ENCODE peak calls at places on chromosomes 7 and 10, in five cellular contexts. One of them, this sample, is unnamed.

GRCh38 chr10:61464461-61465215 is 11.5 kb upstream of the TMEM26 start:
- DNase-seq in Right ventricle myocardium superior: no peak
- DNase-seq in RWPE1: no peak
- DNase-seq in activated CD4-positive, CD25-positive, alpha-beta regulatory T cell: no peak
- DNase-seq in NCI-H187: no peak
- DNase-seq in this sample: no peak

GRCh38 chr7:112630565-112630964 is 149.8 kb downstream of the LSMEM1 start:
- DNase-seq in RWPE1: no peak
- DNase-seq in NCI-H187: no peak
- DNase-seq in activated CD4-positive, CD25-positive, alpha-beta regulatory T cell: no peak
- DNase-seq in Right ventricle myocardium superior: no peak
- DNase-seq in this sample: no peak

GRCh38 chr7:156816943-156817572 is 75.9 kb downstream of the LMBR1 start:
- DNase-seq in Right ventricle myocardium superior: no peak
- DNase-seq in activated CD4-positive, CD25-positive, alpha-beta regulatory T cell: no peak
- DNase-seq in NCI-H187: no peak
- DNase-seq in RWPE1: peak; percentile 6
- DNase-seq in this sample: no peak

GRCh38 chr7:96233084-96233483 is 88.8 kb downstream of the SLC25A13 start:
- DNase-seq in RWPE1: no peak
- DNase-seq in Right ventricle myocardium superior: no peak
- DNase-seq in activated CD4-positive, CD25-positive, alpha-beta regulatory T cell: no peak
- DNase-seq in NCI-H187: no peak
- DNase-seq in this sample: no peak

GRCh38 chr10:109187677-109188076 is 735.6 kb downstream of the XPNPEP1 start:
- DNase-seq in Right ventricle myocardium superior: no peak
- DNase-seq in RWPE1: no peak
- DNase-seq in activated CD4-positive, CD25-positive, alpha-beta regulatory T cell: no peak
- DNase-seq in NCI-H187: no peak
- DNase-seq in this sample: no peak

GRCh38 chr10:84088626-84089025 is 50.7 kb upstream of the GHITM start:
- DNase-seq in RWPE1: no peak
- DNase-seq in NCI-H187: peak; percentile 6
- DNase-seq in Right ventricle myocardium superior: no peak
- DNase-seq in activated CD4-positive, CD25-positive, alpha-beta regulatory T cell: no peak
- DNase-seq in this sample: no peak

GRCh38 chr7:46545790-46546189 is 624.7 kb upstream of the IGFBP3 start:
- DNase-seq in activated CD4-positive, CD25-positive, alpha-beta regulatory T cell: no peak
- DNase-seq in Right ventricle myocardium superior: no peak
- DNase-seq in NCI-H187: no peak
- DNase-seq in RWPE1: peak; percentile 65
- DNase-seq in this sample: no peak

GRCh38 chr10:125001313-125002043 is 59.6 kb downstream of the ZRANB1 start:
- DNase-seq in activated CD4-positive, CD25-positive, alpha-beta regulatory T cell: no peak
- DNase-seq in RWPE1: peak; percentile 36
- DNase-seq in Right ventricle myocardium superior: peak; percentile 47
- DNase-seq in NCI-H187: no peak
- DNase-seq in this sample: no peak

GRCh38 chr7:17646181-17646956 is 293.9 kb downstream of the SNX13 start:
- DNase-seq in NCI-H187: no peak
- DNase-seq in Right ventricle myocardium superior: no peak
- DNase-seq in activated CD4-positive, CD25-positive, alpha-beta regulatory T cell: no peak
- DNase-seq in RWPE1: peak; percentile 26
- DNase-seq in this sample: no peak

GRCh38 chr7:157816526-157817250 is 479.9 kb downstream of the DNAJB6 start:
- DNase-seq in Right ventricle myocardium superior: no peak
- DNase-seq in RWPE1: no peak
- DNase-seq in activated CD4-positive, CD25-positive, alpha-beta regulatory T cell: no peak
- DNase-seq in NCI-H187: no peak
- DNase-seq in this sample: no peak

GRCh38 chr10:72593963-72594362 is 31.9 kb downstream of the MICU1 start:
- DNase-seq in NCI-H187: no peak
- DNase-seq in activated CD4-positive, CD25-positive, alpha-beta regulatory T cell: no peak
- DNase-seq in Right ventricle myocardium superior: no peak
- DNase-seq in RWPE1: no peak
- DNase-seq in this sample: no peak

GRCh38 chr10:132457328-132458070 is 60.5 kb downstream of the PWWP2B start:
- DNase-seq in Right ventricle myocardium superior: peak; percentile 34
- DNase-seq in activated CD4-positive, CD25-positive, alpha-beta regulatory T cell: no peak
- DNase-seq in NCI-H187: no peak
- DNase-seq in RWPE1: no peak
- DNase-seq in this sample: no peak

GRCh38 chr7:122260336-122260735 is 44.2 kb downstream of the FEZF1 start:
- DNase-seq in NCI-H187: peak; percentile 61
- DNase-seq in RWPE1: no peak
- DNase-seq in activated CD4-positive, CD25-positive, alpha-beta regulatory T cell: no peak
- DNase-seq in Right ventricle myocardium superior: no peak
- DNase-seq in this sample: no peak

GRCh38 chr10:78199759-78200158 is 166.1 kb downstream of the RPS24 start:
- DNase-seq in NCI-H187: no peak
- DNase-seq in activated CD4-positive, CD25-positive, alpha-beta regulatory T cell: no peak
- DNase-seq in Right ventricle myocardium superior: no peak
- DNase-seq in RWPE1: no peak
- DNase-seq in this sample: no peak

GRCh38 chr10:26573674-26574073 is 123.8 kb upstream of the PDSS1 start:
- DNase-seq in Right ventricle myocardium superior: no peak
- DNase-seq in activated CD4-positive, CD25-positive, alpha-beta regulatory T cell: no peak
- DNase-seq in RWPE1: no peak
- DNase-seq in NCI-H187: no peak
- DNase-seq in this sample: no peak

This sample was measured in NCI-H510A.